ENCODE peak calls at places on chromosomes 3 and 15, in eight cellular contexts. M is HFFc6, S is endothelial cell of umbilical vein, O is dorsolateral prefrontal cortex, A is spleen, N is right atrium auricular region, H is GM23338, P is nephron progenitor cell. Q is an unnamed sample.

GRCh38 chr3:184242297-184242685 is 6.5 kb downstream of the ALG3 start:
- DNase-seq in S (no peak), O (no peak), N (no peak), P (no peak), H (no peak), A (peak; percentile 45), M (no peak), Q (no peak)

GRCh38 chr3:70738310-70738681 is 425.9 kb upstream of the MDFIC2 start:
- DNase-seq in P (no peak), N (no peak), S (no peak), H (no peak), M (no peak), O (no peak), A (no peak), Q (no peak)

GRCh38 chr15:52657338-52657737 is 21.9 kb downstream of the ATOSA start:
- DNase-seq in S (peak; percentile 46), O (no peak), M (peak; percentile 89), A (no peak), H (no peak), N (no peak), P (no peak), Q (no peak)

GRCh38 chr3:184306573-184306972 is 7.5 kb downstream of the PSMD2 start:
- DNase-seq in N (no peak), O (no peak), S (no peak), H (no peak), M (no peak), A (no peak), P (no peak), Q (no peak)

GRCh38 chr3:132660056-132660744 is at the start of gene UBA5:
- DNase-seq in P (peak; percentile 61), S (peak; percentile 72), M (peak; percentile 58), N (peak; percentile 74), O (peak; percentile 44), A (peak; percentile 93), H (peak; percentile 72), Q (peak; percentile 93)

GRCh38 chr15:64859226-64859625 is 17.5 kb downstream of the PLEKHO2 start:
- DNase-seq in S (no peak), N (no peak), H (no peak), O (no peak), P (no peak), A (no peak), M (no peak), Q (no peak)

GRCh38 chr3:72629191-72629611 is 219.0 kb downstream of the SHQ1 start:
- DNase-seq in S (no peak), O (no peak), N (no peak), P (no peak), A (no peak), H (no peak), M (no peak), Q (no peak)

GRCh38 chr15:29934251-29934650 is 112.0 kb upstream of the TJP1 start:
- DNase-seq in A (no peak), H (no peak), P (no peak), O (no peak), S (peak; percentile 67), M (peak; percentile 52), N (no peak), Q (no peak)

GRCh38 chr3:52891615-52892081 is 5.7 kb downstream of the STIMATE start:
- DNase-seq in M (peak; percentile 50), A (no peak), S (no peak), O (no peak), H (no peak), P (no peak), N (no peak), Q (no peak)

GRCh38 chr3:163916596-163917560 is 1161.4 kb downstream of the SI start:
- DNase-seq in N (no peak), A (no peak), H (peak; percentile 23), M (no peak), P (no peak), O (no peak), S (no peak), Q (no peak)

GRCh38 chr3:150407818-150408231 is 273 bp upstream of the TSC22D2 start:
- DNase-seq in P (no peak), A (no peak), M (no peak), S (no peak), N (no peak), O (no peak), H (peak; percentile 94), Q (no peak)

GRCh38 chr3:15797600-15798303 is at the start of gene ANKRD28:
- DNase-seq in A (no peak), M (peak; percentile 99), H (peak; percentile 55), P (no peak), N (no peak), O (no peak), S (peak; percentile 95), Q (no peak)

GRCh38 chr15:63156708-63157065 is 590 bp downstream of the RPS27L start:
- DNase-seq in P (peak; percentile 35), N (peak; percentile 62), O (no peak), A (no peak), M (peak; percentile 23), S (peak; percentile 56), H (peak; percentile 39), Q (no peak)

GRCh38 chr3:105614288-105615030 is 247.8 kb downstream of the ALCAM start:
- DNase-seq in N (no peak), O (no peak), H (no peak), P (no peak), A (no peak), M (peak; percentile 19), S (no peak), Q (no peak)

GRCh38 chr3:186259612-186260383 is 102.2 kb downstream of the DGKG start:
- DNase-seq in H (peak; percentile 96), N (peak; percentile 63), M (peak; percentile 43), O (peak; percentile 43), S (peak; percentile 58), A (peak; percentile 93), P (peak; percentile 80), Q (no peak)

GRCh38 chr3:52385157-52385556 is 59.7 kb downstream of the SEMA3G start:
- DNase-seq in N (no peak), A (no peak), O (no peak), S (peak; percentile 26), P (peak; percentile 73), H (peak; percentile 96), M (peak; percentile 43), Q (no peak)

GRCh38 chr3:140035856-140036255 is 100.9 kb downstream of the CLSTN2 start:
- DNase-seq in S (no peak), M (no peak), O (no peak), P (no peak), A (no peak), N (no peak), H (no peak), Q (no peak)

GRCh38 chr3:33915796-33916589 is 117.6 kb downstream of the PDCD6IP start:
- DNase-seq in H (peak; percentile 47), P (peak; percentile 26), N (no peak), S (no peak), M (no peak), O (no peak), A (no peak), Q (no peak)

GRCh38 chr3:108089544-108089943 is 1.3 kb downstream of the CD47 start:
- DNase-seq in A (no peak), P (no peak), M (no peak), O (no peak), H (peak; percentile 10), N (no peak), S (peak; percentile 38), Q (no peak)

GRCh38 chr3:97487587-97487986 is 277.0 kb upstream of the ARL6 start:
- DNase-seq in N (no peak), M (no peak), O (no peak), H (no peak), S (no peak), A (no peak), P (no peak), Q (no peak)

GRCh38 chr15:90762109-90762508 is 45.0 kb downstream of the BLM start:
- DNase-seq in P (no peak), O (no peak), M (no peak), S (no peak), N (peak; percentile 88), A (peak; percentile 83), H (peak; percentile 4), Q (no peak)

GRCh38 chr3:178169421-178169820 is 366.8 kb upstream of the KCNMB2 start:
- DNase-seq in H (no peak), A (no peak), P (no peak), M (no peak), N (no peak), O (no peak), S (no peak), Q (no peak)

GRCh38 chr3:102069211-102069662 is 219.9 kb downstream of the NFKBIZ start:
- DNase-seq in S (peak; percentile 37), A (no peak), O (no peak), H (no peak), M (peak; percentile 64), P (no peak), N (no peak), Q (no peak)

GRCh38 chr15:43800286-43801136 is at the start of gene HYPK:
- DNase-seq in A (peak; percentile 98), P (peak; percentile 88), S (peak; percentile 92), O (peak; percentile 92), M (peak; percentile 82), H (peak; percentile 93), N (peak; percentile 96), Q (peak; percentile 97)
- TF ChIP-seq CTCF in A (no peak), P (no peak), S (no peak), O (peak; percentile 30), M (no peak), H (no peak), N (no peak), Q (no peak)

DNA sequence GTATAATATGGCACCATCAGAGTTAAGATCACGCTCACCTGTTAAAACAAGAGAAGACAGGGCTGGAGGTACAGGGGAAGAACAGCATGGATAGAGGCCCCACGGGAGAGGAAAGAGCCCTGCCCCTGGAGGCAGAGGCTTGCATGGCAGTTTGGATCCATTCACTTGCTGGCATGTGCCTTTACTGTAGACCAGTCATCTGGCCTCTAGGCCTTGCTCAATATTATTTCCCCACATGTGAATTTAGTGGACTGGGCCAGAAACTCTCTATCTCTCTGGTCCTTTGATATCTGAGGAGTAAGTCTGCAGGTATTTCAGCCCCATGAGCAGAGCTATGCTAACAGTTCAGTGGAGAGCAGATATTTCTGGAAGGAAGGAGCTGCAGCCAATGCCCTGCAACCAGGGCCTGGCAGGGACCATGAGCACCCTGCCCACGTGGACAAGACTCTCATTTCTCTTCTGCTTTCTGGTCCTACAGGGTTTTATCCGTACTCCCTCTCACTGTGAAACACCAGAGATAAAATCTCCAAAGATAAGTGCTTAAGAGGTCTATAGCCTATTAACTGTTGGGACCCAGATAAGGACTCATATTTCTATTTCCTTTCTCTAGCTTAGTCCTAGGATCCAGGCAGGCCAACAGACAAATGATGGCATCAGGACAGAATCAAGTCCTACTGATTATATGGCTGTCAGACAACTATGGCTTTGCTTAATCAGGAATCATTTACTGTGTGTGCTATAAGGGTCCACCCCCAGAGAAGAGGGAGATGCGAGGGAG is 65.0 kb downstream of the CLDN11 start:
- DNase-seq in H (peak; percentile 44), A (no peak), O (no peak), M (no peak), S (no peak), P (no peak), N (no peak), Q (no peak)
- TF ChIP-seq CTCF in H (peak; percentile 43), A (no peak), O (no peak), M (peak; percentile 56), S (no peak), P (no peak), N (no peak), Q (peak; percentile 37)

GRCh38 chr3:89320186-89320585 is 212.8 kb downstream of the EPHA3 start:
- DNase-seq in A (no peak), S (no peak), M (no peak), O (no peak), N (no peak), P (no peak), H (no peak), Q (no peak)
- TF ChIP-seq CTCF in A (no peak), S (no peak), M (no peak), O (no peak), N (no peak), P (no peak), H (no peak), Q (no peak)

GRCh38 chr3:49701388-49702077 is 12.2 kb downstream of the RNF123 start:
- DNase-seq in O (no peak), M (no peak), A (no peak), P (peak; percentile 43), H (peak; percentile 85), S (no peak), N (no peak), Q (no peak)
- TF ChIP-seq CTCF in O (peak; percentile 19), M (peak; percentile 79), A (no peak), P (peak; percentile 48), H (peak; percentile 81), S (peak; percentile 20), N (no peak), Q (peak; percentile 73)